ENCODE peak calls at places on chromosomes 1 and 21, in seven cellular contexts. S is choroid plexus epithelial cell, X is mucosa of descending colon, G is AG04450, P is heart left ventricle, O is fibroblast of villous mesenchyme, U is type B pancreatic cell. D is an unnamed sample.

GRCh38 chr1:20409017-20409416 is 77.0 kb downstream of the CAMK2N1 start:
- DNase-seq in S (no peak), X (no peak), G (no peak), P (no peak), O (no peak), U (no peak), D (no peak)

GRCh38 chr1:43611950-43612349 is 38.0 kb upstream of the KDM4A start:
- DNase-seq in S (no peak), X (no peak), G (no peak), P (no peak), O (no peak), U (no peak), D (no peak)

GRCh38 chr1:107434379-107434728 is 293.5 kb downstream of the NTNG1 start:
- DNase-seq in S (no peak), X (no peak), G (no peak), P (no peak), O (no peak), U (no peak), D (no peak)

GRCh38 chr1:231800071-231800470 is 173.5 kb downstream of the DISC1 start:
- DNase-seq in S (peak; percentile 47), X (no peak), G (no peak), P (no peak), O (peak; percentile 11), U (no peak), D (no peak)

GRCh38 chr1:31843506-31843905 is 27.7 kb upstream of the SPOCD1 start:
- DNase-seq in S (peak; percentile 32), X (no peak), G (peak; percentile 10), P (no peak), O (peak; percentile 44), U (no peak), D (peak; percentile 66)

GRCh38 chr1:242629396-242629795 is 104.9 kb upstream of the PLD5 start:
- DNase-seq in S (no peak), X (no peak), G (no peak), P (no peak), O (no peak), U (no peak), D (no peak)

GRCh38 chr1:59422921-59423575 is 126.2 kb downstream of the FGGY start:
- DNase-seq in S (peak; percentile 66), X (peak; percentile 86), G (no peak), P (peak; percentile 77), O (peak; percentile 47), U (no peak), D (no peak)

GRCh38 chr1:233394860-233395717 is 67.6 kb downstream of the MAP3K21 start:
- DNase-seq in S (peak; percentile 79), X (peak; percentile 47), G (peak; percentile 10), P (no peak), O (peak; percentile 56), U (no peak), D (peak; percentile 10)

GRCh38 chr1:23452011-23452411 is 27.5 kb upstream of the TCEA3 start:
- DNase-seq in S (no peak), X (peak; percentile 95), G (no peak), P (no peak), O (peak; percentile 33), U (no peak), D (no peak)

GRCh38 chr1:152623203-152623844 is 421 bp upstream of the LCE3A start:
- DNase-seq in S (no peak), X (no peak), G (no peak), P (no peak), O (no peak), U (no peak), D (no peak)

GRCh38 chr1:36741066-36741465 is 258.4 kb upstream of the CSF3R start:
- DNase-seq in S (no peak), X (no peak), G (no peak), P (no peak), O (no peak), U (no peak), D (no peak)

GRCh38 chr1:112998592-112999235 is 42.7 kb upstream of the SLC16A1 start:
- DNase-seq in S (peak; percentile 99), X (no peak), G (peak; percentile 50), P (peak; percentile 84), O (peak; percentile 87), U (no peak), D (peak; percentile 78)

GRCh38 chr1:54172614-54173312 is 20.0 kb upstream of the CDCP2 start:
- DNase-seq in S (peak; percentile 68), X (no peak), G (no peak), P (no peak), O (peak; percentile 13), U (no peak), D (no peak)

GRCh38 chr1:17084787-17085186 is 31.0 kb upstream of the SDHB start:
- DNase-seq in S (no peak), X (no peak), G (no peak), P (no peak), O (no peak), U (no peak), D (no peak)

GRCh38 chr1:14415396-14415795 is 183.1 kb upstream of the KAZN start:
- DNase-seq in S (no peak), X (no peak), G (no peak), P (no peak), O (no peak), U (no peak), D (no peak)

GRCh38 chr1:61297887-61298286 is 215.5 kb downstream of the NFIA start:
- DNase-seq in S (no peak), X (no peak), G (no peak), P (no peak), O (no peak), U (no peak), D (no peak)

GRCh38 chr1:7503691-7504437 is 267.2 kb upstream of the VAMP3 start:
- DNase-seq in S (no peak), X (no peak), G (no peak), P (no peak), O (no peak), U (no peak), D (no peak)

GRCh38 chr21:25639167-25639921 is at the start of gene JAM2:
- DNase-seq in S (peak; percentile 23), X (peak; percentile 14), G (no peak), P (peak; percentile 63), O (peak; percentile 14), U (peak; percentile 71), D (no peak)

GRCh38 chr1:11473635-11474034 is 5.3 kb upstream of the DISP3 start:
- DNase-seq in S (peak; percentile 12), X (peak; percentile 8), G (no peak), P (no peak), O (peak; percentile 12), U (no peak), D (no peak)

GRCh38 chr1:222009105-222009730 is 267.3 kb upstream of the DUSP10 start:
- DNase-seq in S (peak; percentile 48), X (peak; percentile 22), G (no peak), P (no peak), O (peak; percentile 25), U (no peak), D (no peak)

GRCh38 chr1:226481133-226481532 is 67.4 kb upstream of the STUM start:
- DNase-seq in S (no peak), X (no peak), G (no peak), P (no peak), O (no peak), U (no peak), D (no peak)

GRCh38 chr1:193358419-193358818 is 172.0 kb upstream of the B3GALT2 start:
- DNase-seq in S (no peak), X (no peak), G (no peak), P (no peak), O (no peak), U (no peak), D (no peak)

GRCh38 chr1:242189591-242189990 is 190.7 kb upstream of the MAP1LC3C start:
- DNase-seq in S (no peak), X (no peak), G (no peak), P (no peak), O (no peak), U (no peak), D (no peak)

GRCh38 chr1:47189844-47190562 is at the start of gene PDZK1IP1:
- DNase-seq in S (peak; percentile 68), X (peak; percentile 87), G (peak; percentile 16), P (peak; percentile 79), O (peak; percentile 23), U (peak; percentile 62), D (no peak)

GRCh38 chr1:167375949-167376348 is 142.4 kb downstream of the CD247 start:
- DNase-seq in S (no peak), X (no peak), G (no peak), P (no peak), O (no peak), U (no peak), D (no peak)

GRCh38 chr1:147550302-147550937 is 9.1 kb downstream of the BCL9 start:
- DNase-seq in S (no peak), X (no peak), G (no peak), P (no peak), O (no peak), U (no peak), D (no peak)

GRCh38 chr1:50667272-50667671 is 244.0 kb upstream of the DMRTA2 start:
- DNase-seq in S (no peak), X (no peak), G (no peak), P (no peak), O (no peak), U (no peak), D (no peak)

GRCh38 chr1:50661626-50662025 is 238.4 kb upstream of the DMRTA2 start:
- DNase-seq in S (peak; percentile 28), X (no peak), G (no peak), P (no peak), O (no peak), U (no peak), D (no peak)

GRCh38 chr1:50667710-50668356 is 244.6 kb upstream of the DMRTA2 start:
- DNase-seq in S (peak; percentile 28), X (no peak), G (no peak), P (no peak), O (no peak), U (no peak), D (no peak)

GRCh38 chr1:50665413-50665812 is 242.2 kb upstream of the DMRTA2 start:
- DNase-seq in S (peak; percentile 54), X (no peak), G (no peak), P (no peak), O (peak; percentile 82), U (no peak), D (no peak)

GRCh38 chr1:50666849-50667248 is 243.6 kb upstream of the DMRTA2 start:
- DNase-seq in S (no peak), X (no peak), G (no peak), P (no peak), O (no peak), U (no peak), D (no peak)
- TF ChIP-seq CTCF in S (no peak), X (no peak), G (no peak), P (peak; percentile 5), O (no peak), U (no peak), D (no peak)

GRCh38 chr1:18109756-18110597 is 2.4 kb downstream of the IGSF21 start:
- DNase-seq in S (no peak), X (peak; percentile 69), G (no peak), P (peak; percentile 34), O (no peak), U (no peak), D (no peak)
- TF ChIP-seq CTCF in S (no peak), X (no peak), G (no peak), P (no peak), O (no peak), U (peak; percentile 53), D (no peak)

GRCh38 chr1:24855474-24855873 is 74.6 kb downstream of the RUNX3 start:
- DNase-seq in S (no peak), X (no peak), G (no peak), P (no peak), O (no peak), U (no peak), D (no peak)
- TF ChIP-seq CTCF in S (no peak), X (no peak), G (no peak), P (no peak), O (no peak), U (no peak), D (no peak)

GRCh38 chr1:244833734-244834595 is 1.5 kb upstream of the COX20 start:
- DNase-seq in S (peak; percentile 85), X (peak; percentile 76), G (no peak), P (peak; percentile 58), O (peak; percentile 81), U (no peak), D (no peak)
- TF ChIP-seq CTCF in S (peak; percentile 31), X (no peak), G (peak; percentile 38), P (peak; percentile 26), O (peak; percentile 25), U (peak; percentile 72), D (no peak)

D was measured in AG04449.